ENCODE peak calls at places on chromosomes 7 and 10, in ten cellular contexts. T, Z, W, O, Q, K, U, N, H and L are unnamed samples.
A peak's percentile ranks its signal among the peaks of the same experiment; 100 is the strongest.

GRCh38 chr7:47954231-47954911 is 6.1 kb upstream of the PKD1L1 start:
- DNase-seq in T (no peak), Z (peak; percentile 30), W (no peak), O (no peak), Q (no peak), K (no peak), U (no peak), N (no peak), H (no peak), L (no peak)

GRCh38 chr7:107966701-107967100 is 36.3 kb downstream of the LAMB1 start:
- DNase-seq in T (no peak), Z (peak; percentile 86), W (no peak), O (peak; percentile 86), Q (no peak), K (no peak), U (peak; percentile 96), N (no peak), H (peak; percentile 74), L (no peak)

GRCh38 chr10:119401671-119402395 is 140.7 kb downstream of the RGS10 start:
- DNase-seq in T (no peak), Z (peak; percentile 100), W (no peak), O (peak; percentile 41), Q (peak; percentile 85), K (peak; percentile 95), U (no peak), N (peak; percentile 89), H (no peak), L (no peak)

GRCh38 chr10:101560293-101561067 is 27.6 kb downstream of the POLL start:
- DNase-seq in T (no peak), Z (no peak), W (no peak), O (no peak), Q (no peak), K (no peak), U (no peak), N (no peak), H (no peak), L (no peak)

GRCh38 chr7:5484921-5485320 is 61.3 kb upstream of the TNRC18 start:
- DNase-seq in T (no peak), Z (no peak), W (no peak), O (no peak), Q (no peak), K (no peak), U (no peak), N (no peak), H (no peak), L (no peak)

GRCh38 chr10:31522820-31523219 is 203.8 kb downstream of the ZEB1 start:
- DNase-seq in T (no peak), Z (no peak), W (no peak), O (no peak), Q (no peak), K (no peak), U (no peak), N (no peak), H (peak; percentile 4), L (no peak)

GRCh38 chr10:42864575-42864974 is 82.0 kb downstream of the BMS1 start:
- DNase-seq in T (no peak), Z (peak; percentile 21), W (no peak), O (no peak), Q (no peak), K (no peak), U (peak; percentile 7), N (no peak), H (no peak), L (no peak)

GRCh38 chr7:45082831-45083331 is 5.9 kb downstream of the NACAD start:
- DNase-seq in T (no peak), Z (no peak), W (no peak), O (no peak), Q (no peak), K (no peak), U (no peak), N (no peak), H (no peak), L (no peak)

GRCh38 chr7:131159961-131160361 is 167.7 kb upstream of the MKLN1 start:
- DNase-seq in T (no peak), Z (peak; percentile 81), W (no peak), O (peak; percentile 51), Q (no peak), K (peak; percentile 41), U (no peak), N (no peak), H (no peak), L (no peak)

GRCh38 chr10:123272171-123272570 is 118.0 kb downstream of the BUB3 start:
- DNase-seq in T (no peak), Z (no peak), W (no peak), O (no peak), Q (no peak), K (no peak), U (no peak), N (peak; percentile 9), H (no peak), L (no peak)

GRCh38 chr10:6919077-6919476 is 339.0 kb upstream of the PRKCQ start:
- DNase-seq in T (no peak), Z (no peak), W (no peak), O (no peak), Q (no peak), K (no peak), U (no peak), N (no peak), H (no peak), L (no peak)

GRCh38 chr10:78065616-78066410 is 32.1 kb downstream of the RPS24 start:
- DNase-seq in T (no peak), Z (no peak), W (no peak), O (no peak), Q (no peak), K (no peak), U (no peak), N (no peak), H (no peak), L (no peak)

GRCh38 chr10:11444531-11445228 is 166.8 kb downstream of the USP6NL start:
- DNase-seq in T (no peak), Z (no peak), W (no peak), O (no peak), Q (no peak), K (no peak), U (no peak), N (no peak), H (no peak), L (no peak)

GRCh38 chr10:60809157-60809556 is 30.9 kb downstream of the CDK1 start:
- DNase-seq in T (no peak), Z (peak; percentile 93), W (no peak), O (peak; percentile 70), Q (peak; percentile 24), K (no peak), U (no peak), N (no peak), H (no peak), L (no peak)

GRCh38 chr7:106817098-106817497 is 48.0 kb upstream of the PIK3CG start:
- DNase-seq in T (no peak), Z (no peak), W (no peak), O (no peak), Q (no peak), K (no peak), U (no peak), N (no peak), H (no peak), L (no peak)

GRCh38 chr10:338176-339037 is 203.2 kb downstream of the ZMYND11 start:
- DNase-seq in T (no peak), Z (no peak), W (no peak), O (peak; percentile 78), Q (peak; percentile 86), K (no peak), U (peak; percentile 23), N (peak; percentile 41), H (no peak), L (no peak)

GRCh38 chr7:130912910-130913720 is 179.1 kb upstream of the KLF14 start:
- DNase-seq in T (no peak), Z (peak; percentile 98), W (no peak), O (peak; percentile 98), Q (peak; percentile 80), K (peak; percentile 95), U (peak; percentile 77), N (no peak), H (no peak), L (peak; percentile 75)

GRCh38 chr7:130875265-130875741 is 141.3 kb upstream of the KLF14 start:
- DNase-seq in T (no peak), Z (peak; percentile 48), W (peak; percentile 22), O (no peak), Q (peak; percentile 46), K (no peak), U (peak; percentile 73), N (peak; percentile 75), H (peak; percentile 58), L (peak; percentile 52)

GRCh38 chr10:60934215-60935175 is 9.5 kb downstream of the RHOBTB1 start:
- DNase-seq in T (no peak), Z (no peak), W (no peak), O (no peak), Q (no peak), K (no peak), U (no peak), N (no peak), H (no peak), L (no peak)

GRCh38 chr10:30081182-30081581 is 21.8 kb upstream of the JCAD start:
- DNase-seq in T (no peak), Z (no peak), W (no peak), O (no peak), Q (no peak), K (no peak), U (no peak), N (no peak), H (no peak), L (no peak)

GRCh38 chr10:7152982-7153381 is 257.9 kb downstream of the SFMBT2 start:
- DNase-seq in T (no peak), Z (no peak), W (no peak), O (no peak), Q (no peak), K (no peak), U (no peak), N (no peak), H (no peak), L (no peak)

GRCh38 chr10:11876805-11877395 is 53.7 kb downstream of the PROSER2 start:
- DNase-seq in T (no peak), Z (no peak), W (no peak), O (no peak), Q (no peak), K (no peak), U (no peak), N (no peak), H (no peak), L (no peak)

GRCh38 chr7:30353532-30353931 is 69.1 kb downstream of the ZNRF2 start:
- DNase-seq in T (no peak), Z (no peak), W (no peak), O (no peak), Q (no peak), K (no peak), U (no peak), N (no peak), H (no peak), L (no peak)

GRCh38 chr7:142583424-142583823 is 165.8 kb upstream of the PRSS1 start:
- DNase-seq in T (no peak), Z (peak; percentile 90), W (no peak), O (peak; percentile 91), Q (peak; percentile 87), K (peak; percentile 52), U (no peak), N (peak; percentile 76), H (peak; percentile 57), L (no peak)

GRCh38 chr7:34900891-34901493 is 136.3 kb downstream of the DPY19L1 start:
- DNase-seq in T (no peak), Z (no peak), W (no peak), O (no peak), Q (no peak), K (no peak), U (peak; percentile 85), N (no peak), H (no peak), L (no peak)

GRCh38 chr10:97518601-97519043 is 19.9 kb downstream of the UBTD1 start:
- DNase-seq in T (no peak), Z (peak; percentile 47), W (no peak), O (no peak), Q (no peak), K (no peak), U (no peak), N (no peak), H (no peak), L (no peak)

GRCh38 chr7:26091933-26092332 is 60.1 kb upstream of the NFE2L3 start:
- DNase-seq in T (no peak), Z (peak; percentile 22), W (no peak), O (peak; percentile 27), Q (peak; percentile 36), K (no peak), U (peak; percentile 57), N (peak; percentile 39), H (no peak), L (no peak)

GRCh38 chr7:148545172-148545571 is 45.4 kb upstream of the C7orf33 start:
- DNase-seq in T (no peak), Z (no peak), W (no peak), O (no peak), Q (no peak), K (no peak), U (no peak), N (no peak), H (no peak), L (no peak)